ENCODE peak calls at places on chromosomes 11 and 22, in six cellular contexts. M, A, I, Q, O and W are unnamed samples.
A peak's percentile ranks its signal among the peaks of the same experiment; 100 is the strongest.

GRCh38 chr11:116548286-116548685 is 224.5 kb downstream of the BUD13 start:
- DNase-seq in Q (no peak), I (no peak), M (no peak), O (no peak), A (no peak), W (no peak)

GRCh38 chr11:46413755-46414465 is 22.3 kb upstream of the CHRM4 start:
- DNase-seq in O (no peak), Q (no peak), I (no peak), M (peak; percentile 57), A (no peak), W (no peak)

GRCh38 chr11:119377961-119378667 is 3.4 kb downstream of the USP2 start:
- DNase-seq in A (no peak), M (no peak), I (no peak), Q (no peak), O (peak; percentile 8), W (no peak)

GRCh38 chr11:17612221-17613188 is 65.4 kb downstream of the OTOG start:
- DNase-seq in M (no peak), I (no peak), A (no peak), Q (no peak), O (no peak), W (no peak)

GRCh38 chr11:24093410-24093809 is 403.4 kb upstream of the LUZP2 start:
- DNase-seq in O (peak; percentile 16), Q (no peak), A (no peak), I (no peak), M (no peak), W (no peak)

GRCh38 chr11:67615455-67616430 is 9.0 kb downstream of the NDUFV1 start:
- DNase-seq in I (no peak), M (peak; percentile 71), A (peak; percentile 13), O (peak; percentile 76), Q (no peak), W (peak; percentile 21)

GRCh38 chr11:97772696-97773095 is 1248.1 kb upstream of the CNTN5 start:
- DNase-seq in I (no peak), O (peak; percentile 11), A (no peak), M (no peak), Q (no peak), W (no peak)

GRCh38 chr11:13114566-13115465 is 105.7 kb downstream of the RASSF10 start:
- DNase-seq in M (peak; percentile 45), O (peak; percentile 31), Q (no peak), A (no peak), I (no peak), W (no peak)

GRCh38 chr22:31329453-31330215 is 16.5 kb downstream of the PATZ1 start:
- DNase-seq in I (no peak), Q (no peak), O (no peak), M (no peak), A (peak; percentile 45), W (peak; percentile 43)

GRCh38 chr11:78638704-78639380 is 64.2 kb upstream of the NARS2 start:
- DNase-seq in A (no peak), Q (no peak), O (no peak), I (no peak), M (no peak), W (no peak)

GRCh38 chr22:49838771-49839717 is 11.4 kb upstream of the BRD1 start:
- DNase-seq in O (no peak), Q (peak; percentile 80), A (no peak), M (no peak), I (no peak), W (no peak)

GRCh38 chr11:71326328-71326940 is 74.1 kb upstream of the SHANK2 start:
- DNase-seq in Q (no peak), O (no peak), M (no peak), A (no peak), I (no peak), W (no peak)

GRCh38 chr11:114556135-114556534 is 3.5 kb downstream of the NXPE1 start:
- DNase-seq in M (no peak), Q (no peak), A (no peak), I (no peak), O (no peak), W (no peak)

GRCh38 chr11:94784884-94785283 is 16.7 kb downstream of the AMOTL1 start:
- DNase-seq in O (no peak), Q (no peak), M (no peak), A (no peak), I (no peak), W (no peak)

GRCh38 chr11:12113294-12113693 is 2.9 kb downstream of the MICAL2 start:
- DNase-seq in A (no peak), O (no peak), M (no peak), I (no peak), Q (no peak), W (no peak)

GRCh38 chr11:35477871-35478270 is 47.5 kb downstream of the PAMR1 start:
- DNase-seq in O (no peak), Q (no peak), I (no peak), M (no peak), A (no peak), W (no peak)

GRCh38 chr11:38252620-38253019 is 1654.6 kb upstream of the RAG2 start:
- DNase-seq in O (no peak), M (no peak), Q (no peak), I (no peak), A (no peak), W (no peak)

GRCh38 chr11:69644071-69644961 is 3.4 kb downstream of the CCND1 start:
- DNase-seq in I (peak; percentile 63), M (peak; percentile 28), Q (no peak), O (peak; percentile 72), A (peak; percentile 85), W (no peak)